ENCODE peak calls at places on chromosomes 11 and 22, in nine cellular contexts. K is OCI-LY7; Z is left ventricle myocardium inferior; U is ovary; R is foreskin keratinocyte; N is CD8-positive, alpha-beta T cell; J is NB4; B is cardiac fibroblast; A is right atrium auricular region. X is an unnamed sample.

GRCh38 chr11:118263694-118264567 is at the start of gene MPZL2:
- DNase-seq in K (no peak), Z (peak; percentile 20), U (no peak), R (peak; percentile 97), N (no peak), J (peak; percentile 8), B (no peak), A (no peak), X (peak; percentile 70)

GRCh38 chr11:12961615-12962014 is 47.5 kb upstream of the RASSF10 start:
- DNase-seq in K (no peak), Z (no peak), U (no peak), R (no peak), N (no peak), J (no peak), B (peak; percentile 52), A (no peak), X (no peak)

GRCh38 chr11:2276280-2276998 is 6.1 kb upstream of the ASCL2 start:
- DNase-seq in K (no peak), Z (no peak), U (peak; percentile 10), R (no peak), N (peak; percentile 1), J (no peak), B (no peak), A (peak; percentile 42), X (no peak)

GRCh38 chr22:44408227-44409192 is 89.5 kb downstream of the RTL6 start:
- DNase-seq in K (no peak), Z (no peak), U (peak; percentile 19), R (no peak), N (no peak), J (no peak), B (no peak), A (no peak), X (no peak)

GRCh38 chr11:107750313-107750712 is 38.5 kb upstream of the SLN start:
- DNase-seq in K (no peak), Z (no peak), U (no peak), R (no peak), N (no peak), J (no peak), B (no peak), A (no peak), X (no peak)

GRCh38 chr22:19800761-19801244 is 40.2 kb downstream of the TBX1 start:
- DNase-seq in K (no peak), Z (no peak), U (no peak), R (no peak), N (no peak), J (peak; percentile 35), B (peak; percentile 22), A (no peak), X (no peak)

GRCh38 chr22:37021710-37022482 is 2.4 kb downstream of the MPST start:
- DNase-seq in K (peak; percentile 80), Z (peak; percentile 32), U (peak; percentile 58), R (no peak), N (peak; percentile 52), J (peak; percentile 74), B (peak; percentile 54), A (no peak), X (no peak)

GRCh38 chr11:67680701-67681472 is 6.5 kb upstream of the ALDH3B2 start:
- DNase-seq in K (no peak), Z (no peak), U (no peak), R (no peak), N (no peak), J (no peak), B (no peak), A (no peak), X (no peak)

GRCh38 chr11:59012106-59012941 is 73.0 kb downstream of the GLYATL1 start:
- DNase-seq in K (peak; percentile 30), Z (no peak), U (no peak), R (no peak), N (no peak), J (no peak), B (no peak), A (no peak), X (no peak)

GRCh38 chr22:21697866-21698265 is 32.1 kb downstream of the PPIL2 start:
- DNase-seq in K (no peak), Z (no peak), U (no peak), R (no peak), N (no peak), J (no peak), B (no peak), A (no peak), X (no peak)

GRCh38 chr22:31241936-31242335 is 29.8 kb downstream of the LIMK2 start:
- DNase-seq in K (no peak), Z (no peak), U (no peak), R (peak; percentile 43), N (no peak), J (no peak), B (peak; percentile 47), A (no peak), X (no peak)
- TF ChIP-seq CTCF in K (no peak), Z (no peak), U (no peak), R (peak; percentile 20), N (no peak), J (no peak), B (peak; percentile 9), A (no peak), X (no peak)

GRCh38 chr11:91219501-91219900 is 996.7 kb upstream of the CHORDC1 start:
- DNase-seq in K (no peak), Z (no peak), U (no peak), R (peak; percentile 30), N (no peak), J (no peak), B (peak; percentile 47), A (no peak), X (no peak)

DNA sequence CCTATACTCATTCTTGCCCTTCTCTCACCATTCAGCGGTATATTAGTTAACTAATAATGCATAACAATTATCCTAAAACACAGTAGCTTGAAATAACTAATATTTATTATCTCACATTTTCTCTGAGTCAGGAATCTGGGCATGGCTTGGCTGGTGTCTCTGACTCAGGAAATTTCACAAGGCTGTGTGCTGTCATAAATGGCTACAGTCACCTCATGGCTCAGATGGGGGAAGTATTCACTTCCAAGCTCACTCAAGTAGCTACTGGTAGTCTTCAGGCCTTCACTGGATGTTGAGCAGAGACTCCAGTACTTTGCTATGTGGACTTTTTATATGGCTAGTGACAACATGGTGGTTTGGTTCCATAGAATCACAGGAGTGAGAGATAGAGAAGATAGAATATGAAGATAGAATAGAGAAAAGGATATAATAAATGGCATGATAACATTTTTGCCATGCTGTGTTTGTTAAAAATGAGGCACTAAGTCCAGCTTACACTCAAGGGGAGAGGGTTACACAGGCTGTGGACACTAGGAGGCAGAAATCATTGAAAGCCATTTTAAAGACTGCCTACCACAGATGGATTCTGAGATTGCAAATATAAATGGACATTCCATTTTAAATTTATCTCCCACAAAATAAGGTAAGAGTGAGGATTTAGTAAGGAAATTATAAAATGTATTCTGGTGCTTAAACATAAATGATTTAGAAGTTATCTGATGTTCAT is 997.8 kb upstream of the CHORDC1 start:
- DNase-seq in K (no peak), Z (no peak), U (no peak), R (peak; percentile 87), N (no peak), J (no peak), B (peak; percentile 56), A (no peak), X (no peak)
- TF ChIP-seq CTCF in K (no peak), Z (no peak), U (no peak), R (no peak), N (no peak), J (no peak), B (no peak), A (no peak), X (peak; percentile 18)

GRCh38 chr11:37657645-37658044 is 1059.6 kb upstream of the RAG2 start:
- DNase-seq in K (no peak), Z (no peak), U (no peak), R (peak; percentile 37), N (no peak), J (peak; percentile 16), B (peak; percentile 56), A (no peak), X (no peak)
- TF ChIP-seq CTCF in K (peak; percentile 24), Z (no peak), U (no peak), R (peak; percentile 89), N (no peak), J (peak; percentile 15), B (peak; percentile 61), A (peak; percentile 32), X (peak; percentile 63)

GRCh38 chr11:114219559-114220349 is 76.4 kb upstream of the NNMT start:
- DNase-seq in K (no peak), Z (no peak), U (peak; percentile 61), R (no peak), N (no peak), J (no peak), B (peak; percentile 93), A (peak; percentile 73), X (no peak)
- TF ChIP-seq CTCF in K (no peak), Z (no peak), U (no peak), R (no peak), N (no peak), J (no peak), B (no peak), A (no peak), X (no peak)

GRCh38 chr11:6095798-6096197 is 11.7 kb upstream of the OR56B4 start:
- DNase-seq in K (peak; percentile 21), Z (no peak), U (no peak), R (no peak), N (no peak), J (no peak), B (no peak), A (no peak), X (no peak)

GRCh38 chr11:6096417-6096816 is 11.1 kb upstream of the OR56B4 start:
- DNase-seq in K (peak; percentile 83), Z (no peak), U (no peak), R (no peak), N (no peak), J (no peak), B (no peak), A (no peak), X (no peak)

GRCh38 chr11:6099577-6099976 is 7.9 kb upstream of the OR56B4 start:
- DNase-seq in K (peak; percentile 16), Z (no peak), U (no peak), R (no peak), N (no peak), J (no peak), B (no peak), A (no peak), X (no peak)
- TF ChIP-seq CTCF in K (peak; percentile 68), Z (no peak), U (no peak), R (no peak), N (no peak), J (no peak), B (no peak), A (no peak), X (no peak)

GRCh38 chr11:119491753-119492455 is 68.9 kb upstream of the THY1 start:
- DNase-seq in K (no peak), Z (no peak), U (no peak), R (no peak), N (no peak), J (no peak), B (peak; percentile 28), A (no peak), X (no peak)
- TF ChIP-seq CTCF in K (peak; percentile 43), Z (peak; percentile 18), U (no peak), R (peak; percentile 47), N (no peak), J (no peak), B (peak; percentile 59), A (peak; percentile 23), X (peak; percentile 66)

GRCh38 chr22:39308614-39309363 is 10.6 kb downstream of the RPL3 start:
- DNase-seq in K (no peak), Z (no peak), U (peak; percentile 71), R (peak; percentile 89), N (no peak), J (peak; percentile 77), B (peak; percentile 93), A (peak; percentile 92), X (no peak)
- TF ChIP-seq CTCF in K (peak; percentile 42), Z (no peak), U (no peak), R (peak; percentile 20), N (no peak), J (no peak), B (no peak), A (peak; percentile 27), X (no peak)

GRCh38 chr22:47201996-47202818 is 439.8 kb downstream of the TBC1D22A start:
- DNase-seq in K (no peak), Z (no peak), U (no peak), R (no peak), N (no peak), J (no peak), B (no peak), A (no peak), X (no peak)
- TF ChIP-seq CTCF in K (no peak), Z (no peak), U (no peak), R (no peak), N (no peak), J (no peak), B (no peak), A (no peak), X (no peak)

X was measured in type B pancreatic cell.